ENCODE peak calls at places on chromosomes 12 and 14, in six cellular contexts. One of them, this sample, is unnamed.

GRCh38 chr12:95191060-95191696 is 26.1 kb downstream of the FGD6 start:
- DNase-seq in testis: no peak
- DNase-seq in CD8-positive, alpha-beta memory T cell: no peak
- DNase-seq in CD8-positive, alpha-beta T cell: no peak
- DNase-seq in NT2/D1: no peak
- DNase-seq in left ventricle myocardium inferior: no peak
- DNase-seq in this sample: no peak

GRCh38 chr12:75790219-75790618 is 241.4 kb downstream of the PHLDA1 start:
- DNase-seq in testis: no peak
- DNase-seq in CD8-positive, alpha-beta memory T cell: no peak
- DNase-seq in CD8-positive, alpha-beta T cell: no peak
- DNase-seq in NT2/D1: no peak
- DNase-seq in left ventricle myocardium inferior: no peak
- DNase-seq in this sample: peak; percentile 71

GRCh38 chr12:12088761-12089160 is 18.0 kb downstream of the BCL2L14 start:
- DNase-seq in testis: no peak
- DNase-seq in CD8-positive, alpha-beta memory T cell: no peak
- DNase-seq in CD8-positive, alpha-beta T cell: no peak
- DNase-seq in NT2/D1: no peak
- DNase-seq in left ventricle myocardium inferior: no peak
- DNase-seq in this sample: no peak

GRCh38 chr12:53543539-53543938 is 36.3 kb upstream of the NPFF start:
- DNase-seq in testis: peak; percentile 80
- DNase-seq in CD8-positive, alpha-beta memory T cell: peak; percentile 53
- DNase-seq in CD8-positive, alpha-beta T cell: peak; percentile 27
- DNase-seq in NT2/D1: peak; percentile 39
- DNase-seq in left ventricle myocardium inferior: peak; percentile 28
- DNase-seq in this sample: peak; percentile 45

GRCh38 chr12:90211017-90211416 is 502.4 kb upstream of the ATP2B1 start:
- DNase-seq in testis: no peak
- DNase-seq in CD8-positive, alpha-beta memory T cell: no peak
- DNase-seq in CD8-positive, alpha-beta T cell: no peak
- DNase-seq in NT2/D1: no peak
- DNase-seq in left ventricle myocardium inferior: no peak
- DNase-seq in this sample: peak; percentile 87

GRCh38 chr14:75279739-75280447 is 1.3 kb downstream of the FOS start:
- DNase-seq in testis: peak; percentile 46
- DNase-seq in CD8-positive, alpha-beta memory T cell: peak; percentile 66
- DNase-seq in CD8-positive, alpha-beta T cell: peak; percentile 37
- DNase-seq in NT2/D1: no peak
- DNase-seq in left ventricle myocardium inferior: peak; percentile 29
- DNase-seq in this sample: no peak

GRCh38 chr14:53470351-53471043 is 317.4 kb upstream of the DDHD1 start:
- DNase-seq in testis: no peak
- DNase-seq in CD8-positive, alpha-beta memory T cell: no peak
- DNase-seq in CD8-positive, alpha-beta T cell: no peak
- DNase-seq in NT2/D1: no peak
- DNase-seq in left ventricle myocardium inferior: peak; percentile 41
- DNase-seq in this sample: peak; percentile 29

GRCh38 chr14:38107216-38107631 is 100.5 kb upstream of the SSTR1 start:
- DNase-seq in testis: no peak
- DNase-seq in CD8-positive, alpha-beta memory T cell: no peak
- DNase-seq in CD8-positive, alpha-beta T cell: no peak
- DNase-seq in NT2/D1: no peak
- DNase-seq in left ventricle myocardium inferior: no peak
- DNase-seq in this sample: no peak

GRCh38 chr14:95523818-95524448 is 7.5 kb upstream of the SYNE3 start:
- DNase-seq in testis: no peak
- DNase-seq in CD8-positive, alpha-beta memory T cell: peak; percentile 72
- DNase-seq in CD8-positive, alpha-beta T cell: no peak
- DNase-seq in NT2/D1: no peak
- DNase-seq in left ventricle myocardium inferior: no peak
- DNase-seq in this sample: no peak

GRCh38 chr14:33986804-33987203 is 35.9 kb upstream of the EGLN3 start:
- DNase-seq in testis: no peak
- DNase-seq in CD8-positive, alpha-beta memory T cell: no peak
- DNase-seq in CD8-positive, alpha-beta T cell: no peak
- DNase-seq in NT2/D1: no peak
- DNase-seq in left ventricle myocardium inferior: no peak
- DNase-seq in this sample: peak; percentile 84

DNA sequence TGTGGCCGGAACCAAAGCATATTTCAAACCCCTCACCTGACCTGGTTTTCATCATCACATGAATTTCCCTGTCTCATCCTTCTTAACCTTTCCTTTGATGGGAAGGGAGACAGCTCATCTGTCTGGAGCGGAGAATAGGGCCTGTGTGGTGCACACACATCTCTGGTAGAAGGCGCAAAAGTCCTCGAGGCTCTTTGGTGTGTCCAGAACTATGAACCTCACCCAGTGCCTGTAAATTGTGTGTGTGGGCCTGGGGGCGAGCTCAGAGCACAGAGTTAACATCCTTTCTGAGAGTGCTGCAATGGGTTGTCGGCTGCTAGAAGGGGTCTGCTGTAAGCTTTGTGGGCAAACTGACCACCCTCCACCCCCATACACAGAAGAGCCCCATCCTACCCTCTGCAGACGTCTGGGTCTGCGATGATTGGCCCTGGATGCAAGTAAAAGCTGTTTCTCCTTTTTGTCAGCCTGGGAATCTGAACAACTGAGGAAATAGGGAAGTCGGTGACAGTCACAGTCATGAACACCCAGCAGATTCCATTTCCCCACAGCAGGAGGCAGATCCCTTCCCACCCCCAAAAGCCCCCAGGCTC is 654 bp downstream of the GALNT6 start:
- DNase-seq in testis: no peak
- DNase-seq in CD8-positive, alpha-beta memory T cell: no peak
- DNase-seq in CD8-positive, alpha-beta T cell: no peak
- DNase-seq in NT2/D1: no peak
- DNase-seq in left ventricle myocardium inferior: no peak
- DNase-seq in this sample: peak; percentile 82
- H3K27me3 ChIP-seq in testis: no peaks in the 10 kb centered on the region
- H3K27me3 ChIP-seq in CD8-positive, alpha-beta memory T cell: no peaks in the 10 kb centered on the region
- H3K27me3 ChIP-seq in CD8-positive, alpha-beta T cell: no peaks in the 10 kb centered on the region
- H3K27me3 ChIP-seq in NT2/D1: no peaks in the 10 kb centered on the region
- H3K27me3 ChIP-seq in left ventricle myocardium inferior: peaks cover 51% of the 10 kb centered on the region
- H3K27me3 ChIP-seq in this sample: no peaks in the 10 kb centered on the region

GRCh38 chr12:47808574-47809380 is 10.9 kb downstream of the HDAC7 start:
- DNase-seq in testis: no peak
- DNase-seq in CD8-positive, alpha-beta memory T cell: peak; percentile 62
- DNase-seq in CD8-positive, alpha-beta T cell: peak; percentile 52
- DNase-seq in NT2/D1: no peak
- DNase-seq in left ventricle myocardium inferior: no peak
- DNase-seq in this sample: no peak
- H3K4me1 ChIP-seq in testis: peaks cover 72% of the 10 kb centered on the region
- H3K4me1 ChIP-seq in CD8-positive, alpha-beta memory T cell: peaks cover 97% of the 10 kb centered on the region
- H3K4me1 ChIP-seq in CD8-positive, alpha-beta T cell: peaks cover 98% of the 10 kb centered on the region
- H3K4me1 ChIP-seq in NT2/D1: peaks cover 32% of the 10 kb centered on the region
- H3K4me1 ChIP-seq in left ventricle myocardium inferior: peaks cover 98% of the 10 kb centered on the region
- H3K4me1 ChIP-seq in this sample: peaks cover 34% of the 10 kb centered on the region

GRCh38 chr12:48180424-48180823 is 3.0 kb upstream of the CCDC184 start:
- DNase-seq in testis: no peak
- DNase-seq in CD8-positive, alpha-beta memory T cell: no peak
- DNase-seq in CD8-positive, alpha-beta T cell: no peak
- DNase-seq in NT2/D1: no peak
- DNase-seq in left ventricle myocardium inferior: no peak
- DNase-seq in this sample: no peak
- H3K27me3 ChIP-seq in testis: no peaks in the 10 kb centered on the region
- H3K27me3 ChIP-seq in CD8-positive, alpha-beta memory T cell: peaks cover 12% of the 10 kb centered on the region
- H3K27me3 ChIP-seq in CD8-positive, alpha-beta T cell: peaks cover 6% of the 10 kb centered on the region
- H3K27me3 ChIP-seq in NT2/D1: peaks cover 48% of the 10 kb centered on the region
- H3K27me3 ChIP-seq in left ventricle myocardium inferior: peaks cover 97% of the 10 kb centered on the region
- H3K27me3 ChIP-seq in this sample: peaks cover 93% of the 10 kb centered on the region

DNA sequence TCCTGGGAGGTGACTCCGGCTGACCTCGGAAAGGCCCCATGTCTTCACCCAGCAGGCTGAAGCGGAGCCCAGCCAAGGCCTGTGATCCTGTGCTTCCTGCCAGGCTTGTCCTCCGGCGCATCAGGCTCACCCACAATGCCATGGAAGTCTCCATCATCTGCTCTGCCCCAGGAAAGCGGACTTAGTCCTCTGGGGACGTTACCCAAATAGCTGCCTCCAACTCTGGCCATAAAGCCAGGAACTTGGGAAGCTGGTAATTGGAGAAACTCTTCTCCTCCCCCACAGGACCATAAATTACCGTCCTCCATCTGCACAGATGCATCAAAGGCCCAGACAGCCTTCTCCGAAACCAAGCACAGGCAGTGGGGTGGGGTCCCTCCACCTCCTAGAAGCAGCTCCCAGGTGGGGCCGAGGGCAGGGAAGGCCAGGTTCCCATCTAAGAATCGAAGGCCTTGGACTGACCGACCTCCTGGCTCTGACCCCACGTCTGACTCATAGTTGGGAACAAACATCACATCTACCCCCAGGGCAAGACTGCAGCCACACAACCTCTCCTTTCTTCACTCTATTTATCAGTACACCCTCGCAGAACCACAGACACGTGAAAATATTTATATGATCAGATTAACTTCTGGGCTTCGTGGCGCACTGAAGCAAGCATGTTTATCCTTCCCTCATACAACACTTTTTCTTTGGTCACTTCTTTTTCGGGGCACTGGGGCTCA is 56.4 kb downstream of the PITPNM2 start:
- DNase-seq in testis: peak; percentile 34
- DNase-seq in CD8-positive, alpha-beta memory T cell: no peak
- DNase-seq in CD8-positive, alpha-beta T cell: no peak
- DNase-seq in NT2/D1: no peak
- DNase-seq in left ventricle myocardium inferior: no peak
- DNase-seq in this sample: no peak
- H3K4me1 ChIP-seq in testis: peaks cover 26% of the 10 kb centered on the region
- H3K4me1 ChIP-seq in CD8-positive, alpha-beta memory T cell: peaks cover 9% of the 10 kb centered on the region
- H3K4me1 ChIP-seq in CD8-positive, alpha-beta T cell: no peaks in the 10 kb centered on the region
- H3K4me1 ChIP-seq in NT2/D1: peaks cover 29% of the 10 kb centered on the region
- H3K4me1 ChIP-seq in left ventricle myocardium inferior: peaks cover 94% of the 10 kb centered on the region
- H3K4me1 ChIP-seq in this sample: peaks cover 11% of the 10 kb centered on the region

This sample was measured in foreskin keratinocyte.